ENCODE peak calls at places on chromosomes 12 and 14, in six cellular contexts. J, C, I, L, F and E are unnamed samples.

GRCh38 chr12:69065804-69066203 is 132.8 kb upstream of the CPM start:
- DNase-seq in L (no peak), J (no peak), I (no peak), C (no peak), F (no peak), E (peak)

GRCh38 chr14:31025335-31026075 is at the start of gene AP4S1:
- DNase-seq in F (no peak), J (peak), C (peak), L (peak), I (peak), E (no peak)

GRCh38 chr12:124767075-124767821 is 96.4 kb downstream of the SCARB1 start:
- DNase-seq in J (peak), F (peak), C (peak), L (peak), I (peak), E (peak)

GRCh38 chr12:848519-849191 is 96.3 kb downstream of the WNK1 start:
- DNase-seq in L (peak), C (no peak), I (no peak), F (no peak), J (no peak), E (peak)

GRCh38 chr14:34301107-34301734 is 160.8 kb downstream of the SPTSSA start:
- DNase-seq in J (peak), L (peak), I (no peak), C (no peak), F (peak), E (peak)

GRCh38 chr12:93336344-93336743 is 41.4 kb upstream of the NUDT4 start:
- DNase-seq in I (no peak), L (peak), C (no peak), F (no peak), J (peak), E (peak)

GRCh38 chr12:6336859-6337744 is 4.8 kb downstream of the TNFRSF1A start:
- DNase-seq in I (no peak), L (no peak), C (no peak), F (no peak), J (no peak), E (no peak)

GRCh38 chr12:98402081-98402480 is 113.3 kb upstream of the TMPO start:
- DNase-seq in L (no peak), F (no peak), C (no peak), I (no peak), J (no peak), E (peak)

GRCh38 chr12:4292266-4293063 is 18.9 kb downstream of the CCND2 start:
- DNase-seq in L (no peak), J (no peak), C (no peak), F (no peak), I (no peak), E (no peak)

DNA sequence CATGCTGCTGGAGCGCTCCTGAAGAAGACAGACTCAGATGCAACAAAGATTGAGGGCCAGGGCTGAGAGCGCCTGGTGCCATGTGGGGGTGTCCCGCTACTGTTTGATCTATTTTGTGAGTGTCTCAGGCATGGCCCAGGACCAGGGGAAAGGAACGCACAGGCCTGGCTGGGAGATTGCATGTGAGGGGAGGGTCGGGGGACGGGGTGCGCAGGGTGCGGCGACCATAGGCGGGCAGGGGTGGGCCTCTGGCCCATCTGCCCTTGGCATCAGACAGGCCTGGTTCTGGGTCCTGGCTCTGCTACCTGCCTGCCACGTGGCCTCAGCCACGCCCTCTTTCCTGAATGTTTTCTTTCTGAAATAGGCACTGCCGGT is 47.5 kb downstream of the BEGAIN start:
- DNase-seq in C (no peak), I (no peak), J (no peak), L (no peak), F (no peak), E (no peak)
- H3K14ac ChIP-seq in C (no peak), I (no peak), J (no peak), L (no peak), F (no peak), E (no peak)

GRCh38 chr12:32496946-32497345 is 97.6 kb downstream of the FGD4 start:
- DNase-seq in L (no peak), I (no peak), F (no peak), J (no peak), C (no peak), E (no peak)
- H3K14ac ChIP-seq in L (no peak), I (no peak), F (no peak), J (no peak), C (no peak), E (no peak)

GRCh38 chr12:12796928-12797788 is 11.7 kb downstream of the APOLD1 start:
- DNase-seq in C (no peak), J (no peak), L (no peak), F (no peak), I (no peak), E (no peak)
- H3K14ac ChIP-seq in C (no peak), J (no peak), L (no peak), F (no peak), I (no peak), E (no peak)

DNA sequence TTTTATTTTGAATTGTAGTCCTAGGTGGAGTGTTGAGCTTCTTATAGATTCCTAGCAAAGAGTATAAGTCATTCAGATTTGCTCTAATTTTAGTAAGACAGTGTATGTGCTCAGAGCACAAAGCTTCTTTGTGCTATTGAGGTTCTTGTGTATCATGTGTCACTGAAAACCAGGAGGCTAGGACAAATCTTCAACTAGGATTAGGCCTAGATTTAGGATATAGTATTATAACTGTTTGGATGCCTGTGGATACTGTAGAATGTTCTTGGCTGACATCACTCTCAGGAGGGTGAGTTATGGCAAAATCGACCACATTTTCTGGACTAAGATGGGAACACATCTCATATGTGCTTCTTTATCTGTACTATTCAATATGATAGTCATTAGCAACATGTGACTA is 86.5 kb downstream of the DHRS2 start:
- DNase-seq in C (no peak), J (no peak), F (no peak), I (no peak), L (no peak), E (no peak)
- H3K14ac ChIP-seq in C (no peak), J (no peak), F (no peak), I (no peak), L (no peak), E (no peak)